ENCODE peak calls at places on chromosomes 5 and 9, in ten cellular contexts. H is heart left ventricle, Z is neural progenitor cell, R is PC-9, A is H9, Q is Karpas-422, Y is prostate gland, S is A549, V is cardiac muscle cell, T is kidney. P is an unnamed sample.

GRCh38 chr5:134438641-134439621 is 27.2 kb upstream of the CDKN2AIPNL start:
- DNase-seq in A (peak; percentile 92), Q (no peak), R (peak; percentile 99), Z (no peak), S (peak; percentile 47), Y (peak; percentile 95), H (peak; percentile 75), V (peak; percentile 97), T (peak; percentile 92), P (no peak)

GRCh38 chr5:133801955-133802751 is 166.3 kb downstream of the C5orf15 start:
- DNase-seq in T (no peak), S (peak; percentile 6), Y (peak; percentile 29), Q (no peak), H (peak; percentile 33), R (no peak), A (no peak), V (peak; percentile 47), Z (no peak), P (no peak)

GRCh38 chr9:89422151-89422918 is 75.6 kb downstream of the SEMA4D start:
- DNase-seq in Z (no peak), A (no peak), S (no peak), R (no peak), T (no peak), H (no peak), Y (no peak), V (peak; percentile 35), Q (no peak), P (no peak)

GRCh38 chr5:99105216-99105615 is 176.4 kb upstream of the CHD1 start:
- DNase-seq in Z (no peak), T (no peak), S (no peak), A (no peak), H (no peak), R (no peak), V (peak; percentile 28), Y (no peak), Q (no peak), P (no peak)

GRCh38 chr5:181188700-181189362 is 16.2 kb downstream of the TRIM7 start:
- DNase-seq in Q (peak; percentile 93), T (no peak), A (peak; percentile 82), R (peak; percentile 71), Y (peak; percentile 83), V (peak; percentile 79), H (peak; percentile 72), S (peak; percentile 91), Z (peak; percentile 86), P (peak; percentile 73)

GRCh38 chr5:175572922-175573321 is 84.9 kb upstream of the HRH2 start:
- DNase-seq in V (peak; percentile 55), Q (no peak), T (no peak), H (peak; percentile 60), R (peak; percentile 39), A (no peak), Y (no peak), Z (no peak), S (peak; percentile 7), P (no peak)

GRCh38 chr9:29213374-29214161 is 1640.3 kb upstream of the C9orf72 start:
- DNase-seq in R (no peak), V (no peak), A (peak; percentile 81), T (no peak), S (peak; percentile 33), H (no peak), Y (no peak), Z (peak; percentile 69), Q (no peak), P (peak; percentile 27)

GRCh38 chr5:138274189-138274853 is at the start of gene GFRA3:
- DNase-seq in T (no peak), A (peak; percentile 57), R (no peak), V (peak; percentile 30), S (no peak), Q (no peak), Y (no peak), Z (peak; percentile 66), H (no peak), P (no peak)

DNA sequence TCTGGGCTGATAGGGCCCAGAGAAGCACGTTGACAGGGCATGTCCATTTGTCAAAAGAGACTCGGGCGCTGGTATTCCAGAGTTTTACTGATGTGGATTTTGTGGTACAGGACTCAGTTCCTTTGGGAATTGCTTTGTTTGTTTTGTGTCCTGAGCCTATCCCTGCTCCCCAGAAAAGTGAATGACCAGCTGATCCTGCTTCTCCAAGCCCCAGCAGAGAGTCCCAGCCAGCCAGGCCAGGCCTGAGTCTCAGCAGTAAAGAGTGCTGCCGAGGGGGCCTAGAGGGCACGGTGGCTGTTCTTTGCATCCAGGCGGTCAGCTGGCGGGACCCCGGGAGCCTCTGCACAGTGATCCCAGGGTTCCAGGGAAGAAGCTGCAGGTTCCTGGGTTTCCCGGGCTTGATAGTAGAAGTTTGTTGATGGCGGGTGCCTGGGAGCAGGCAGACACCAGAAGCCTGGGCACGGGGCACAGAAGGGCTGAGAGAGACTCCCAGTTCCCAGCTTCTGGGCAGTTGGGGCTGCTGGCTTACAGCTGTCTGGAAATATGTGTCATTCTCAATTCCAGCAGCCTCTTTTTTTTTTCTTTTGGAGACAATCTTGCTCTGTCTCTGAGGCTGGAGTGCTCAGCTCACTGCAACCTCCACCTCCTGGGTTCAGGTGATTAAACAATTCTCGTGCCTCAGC is 8.7 kb downstream of the PRDM12 start:
- DNase-seq in H (no peak), T (no peak), Q (no peak), Z (no peak), Y (no peak), R (no peak), V (no peak), S (no peak), A (no peak), P (no peak)
- H3K4me1 ChIP-seq in H (no peaks in the 10 kb centered on the region), T (no peaks in the 10 kb centered on the region), Q (no peaks in the 10 kb centered on the region), Z (no peaks in the 10 kb centered on the region), Y (no peaks in the 10 kb centered on the region), R (no peaks in the 10 kb centered on the region), V (no peaks in the 10 kb centered on the region), S (no peaks in the 10 kb centered on the region), A (no peaks in the 10 kb centered on the region), P (no peaks in the 10 kb centered on the region)

DNA sequence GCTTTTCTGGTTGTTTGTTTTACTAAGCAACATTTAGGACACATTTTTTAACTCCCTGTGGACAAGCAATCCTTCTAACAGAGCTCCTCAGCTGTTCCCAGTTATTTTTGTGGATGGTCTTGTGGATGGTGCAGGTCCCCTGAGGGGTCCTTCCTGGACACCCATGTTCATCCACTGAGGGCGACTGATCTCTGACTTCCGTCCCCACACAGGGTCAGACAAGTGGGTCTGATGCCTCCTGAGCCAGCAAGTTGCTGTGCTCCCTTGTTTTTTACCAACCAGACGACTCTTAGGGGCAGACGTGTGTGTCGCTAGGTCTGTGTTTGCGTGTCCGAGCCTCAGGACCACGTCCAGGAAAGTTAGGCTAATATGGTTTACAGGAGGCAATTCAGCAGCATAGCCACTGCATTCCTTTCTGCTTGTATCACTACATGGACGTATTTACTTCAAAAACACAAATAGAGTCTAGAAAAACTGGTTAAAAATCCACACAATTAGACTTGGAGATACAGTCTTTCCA is 65.0 kb upstream of the ECM2 start:
- DNase-seq in Y (peak; percentile 3), V (peak; percentile 67), A (no peak), H (no peak), T (no peak), R (no peak), Q (no peak), Z (no peak), S (no peak), P (no peak)
- H3K9me3 ChIP-seq in Y (no peaks in the 10 kb centered on the region), V (no peaks in the 10 kb centered on the region), A (no peaks in the 10 kb centered on the region), H (peaks cover 7% of the 10 kb centered on the region), T (no peaks in the 10 kb centered on the region), R (no peaks in the 10 kb centered on the region), Q (peaks cover 8% of the 10 kb centered on the region), Z (peaks cover 11% of the 10 kb centered on the region), S (no peaks in the 10 kb centered on the region), P (no peaks in the 10 kb centered on the region)

DNA sequence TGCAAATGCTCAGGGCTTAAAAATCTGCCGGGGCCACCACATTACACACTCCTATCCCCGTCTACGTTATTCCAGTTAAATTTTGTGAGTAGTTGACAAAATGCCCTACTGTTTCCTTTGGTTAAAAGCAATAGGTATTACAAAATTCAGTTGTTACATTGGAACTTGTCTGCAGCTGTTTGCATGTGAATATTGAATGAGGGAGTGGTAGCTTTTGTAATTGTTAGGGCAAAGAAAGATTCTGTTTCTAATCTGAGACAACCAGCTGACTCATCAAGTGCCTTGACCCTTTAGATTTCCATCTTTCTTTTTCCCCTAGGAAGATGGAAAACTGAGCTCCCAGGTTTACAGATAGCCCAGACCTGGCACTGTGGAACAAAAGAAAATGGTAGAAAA is 30.2 kb downstream of the MAML1 start:
- DNase-seq in Q (no peak), H (no peak), R (peak; percentile 41), T (no peak), Y (no peak), A (no peak), Z (no peak), S (no peak), V (peak; percentile 32), P (peak; percentile 51)
- H3K4me1 ChIP-seq in Q (peaks cover 37% of the 10 kb centered on the region), H (no peaks in the 10 kb centered on the region), R (peaks cover 47% of the 10 kb centered on the region), T (peaks cover 32% of the 10 kb centered on the region), Y (peaks cover 6% of the 10 kb centered on the region), A (no peaks in the 10 kb centered on the region), Z (peaks cover 4% of the 10 kb centered on the region), S (peaks cover 42% of the 10 kb centered on the region), V (peaks cover 45% of the 10 kb centered on the region), P (peaks cover 23% of the 10 kb centered on the region)

DNA sequence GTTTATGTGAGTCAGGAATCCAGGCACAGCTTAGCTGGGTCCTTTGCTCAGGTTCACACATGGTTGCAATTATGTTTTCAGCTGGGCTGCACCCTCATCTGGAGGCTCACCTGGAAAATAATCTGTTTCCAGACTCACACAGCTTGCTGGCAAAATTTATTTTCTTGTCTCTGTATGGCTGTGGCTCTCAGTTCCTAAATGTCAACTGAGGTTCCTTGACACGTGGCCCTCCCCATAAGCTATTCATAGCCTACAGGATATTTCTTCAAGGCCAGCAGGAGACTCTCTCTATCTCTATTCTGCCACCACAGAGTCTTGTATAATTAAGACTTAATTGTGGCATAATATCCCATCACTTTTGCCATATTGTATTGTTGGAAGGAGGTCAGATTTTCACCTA is 732.0 kb downstream of the CDH18 start:
- DNase-seq in H (no peak), A (no peak), Y (no peak), V (no peak), R (no peak), T (no peak), Q (no peak), S (no peak), Z (no peak), P (no peak)
- H3K9me3 ChIP-seq in H (no peaks in the 10 kb centered on the region), A (no peaks in the 10 kb centered on the region), Y (no peaks in the 10 kb centered on the region), V (no peaks in the 10 kb centered on the region), R (no peaks in the 10 kb centered on the region), T (no peaks in the 10 kb centered on the region), Q (peaks cover 3% of the 10 kb centered on the region), S (no peaks in the 10 kb centered on the region), Z (no peaks in the 10 kb centered on the region), P (no peaks in the 10 kb centered on the region)

DNA sequence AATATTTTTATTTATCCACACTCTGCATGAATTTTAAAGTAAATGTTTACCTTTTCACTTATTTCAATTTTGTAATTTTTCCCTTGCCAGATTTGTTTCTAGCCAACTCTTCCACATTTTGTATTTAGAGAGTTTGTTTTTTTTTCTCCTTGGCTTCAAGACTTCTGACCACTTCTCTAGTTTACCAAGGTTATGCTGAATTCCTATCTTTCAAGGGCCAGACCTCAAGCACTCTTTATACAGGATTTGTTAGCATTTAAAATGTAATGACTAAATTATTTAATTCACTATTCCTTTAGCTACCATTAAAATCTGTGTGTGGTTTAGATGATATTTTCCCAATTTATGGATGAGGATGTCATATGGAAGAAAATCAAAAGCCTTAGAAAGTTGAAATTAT is 42.5 kb downstream of the MEF2C start:
- DNase-seq in H (no peak), Z (no peak), A (no peak), Y (no peak), Q (no peak), R (no peak), V (no peak), T (no peak), S (no peak), P (no peak)
- H3K4me1 ChIP-seq in H (peaks cover 8% of the 10 kb centered on the region), Z (peaks cover 17% of the 10 kb centered on the region), A (no peaks in the 10 kb centered on the region), Y (no peaks in the 10 kb centered on the region), Q (peaks cover 94% of the 10 kb centered on the region), R (no peaks in the 10 kb centered on the region), V (peaks cover 53% of the 10 kb centered on the region), T (no peaks in the 10 kb centered on the region), S (no peaks in the 10 kb centered on the region), P (peaks cover 10% of the 10 kb centered on the region)

GRCh38 chr9:101126556-101126955 is 98.0 kb downstream of the PLPPR1 start:
- DNase-seq in Q (no peak), H (no peak), R (no peak), V (no peak), T (no peak), Z (no peak), A (no peak), S (no peak), Y (no peak), P (no peak)
- H3K9me3 ChIP-seq in Q (no peaks in the 10 kb centered on the region), H (peaks cover 10% of the 10 kb centered on the region), R (no peaks in the 10 kb centered on the region), V (no peaks in the 10 kb centered on the region), T (no peaks in the 10 kb centered on the region), Z (peaks cover 11% of the 10 kb centered on the region), A (peaks cover 5% of the 10 kb centered on the region), S (no peaks in the 10 kb centered on the region), Y (no peaks in the 10 kb centered on the region), P (no peaks in the 10 kb centered on the region)

P was measured in HAP-1.